ENCODE peak calls at places on chromosomes 2 and 18, in five cellular contexts. O is stimulated activated naive CD4-positive, alpha-beta T cell; S is WTC11; W is astrocyte of the cerebellum; G is IMR-90. P is an unnamed sample.

GRCh38 chr2:220959391-220959802 is 612.7 kb downstream of the EPHA4 start:
- DNase-seq in O (no peak), S (no peak), W (no peak), G (peak), P (no peak)

GRCh38 chr2:38465789-38466127 is 88.7 kb upstream of the ATL2 start:
- DNase-seq in O (no peak), S (peak), W (no peak), G (peak), P (peak)

GRCh38 chr18:58101291-58101706 is 57.3 kb downstream of the NEDD4L start:
- DNase-seq in O (no peak), S (no peak), W (no peak), G (no peak), P (no peak)

GRCh38 chr2:74512744-74513604 is 1.3 kb upstream of the TLX2 start:
- DNase-seq in O (no peak), S (no peak), W (no peak), G (no peak), P (no peak)

GRCh38 chr18:43587538-43588153 is 310.4 kb upstream of the SYT4 start:
- DNase-seq in O (no peak), S (no peak), W (peak), G (peak), P (peak)

GRCh38 chr2:92074549-92074898 is 2796.7 kb upstream of the TEKT4 start:
- DNase-seq in O (no peak), S (no peak), W (no peak), G (no peak), P (no peak)

GRCh38 chr2:183001948-183002347 is 36.3 kb downstream of the NCKAP1 start:
- DNase-seq in O (no peak), S (no peak), W (no peak), G (no peak), P (no peak)

GRCh38 chr2:180934911-180935310 is 45.5 kb upstream of the UBE2E3 start:
- DNase-seq in O (no peak), S (no peak), W (no peak), G (no peak), P (peak)

GRCh38 chr2:103135679-103136078 is 373.8 kb downstream of the TMEM182 start:
- DNase-seq in O (no peak), S (no peak), W (no peak), G (no peak), P (no peak)

GRCh38 chr2:125564471-125564870 is 1091.5 kb upstream of the GYPC start:
- DNase-seq in O (no peak), S (no peak), W (no peak), G (no peak), P (no peak)

P was measured in cardiac fibroblast.